ENCODE peak calls at places on chromosomes 1 and 21, in eight cellular contexts. Y is activated CD8-positive, alpha-beta memory T cell treated with anti-CD3 and anti-CD28 coated beads, Interleukin-2, amount 10 ng/mL, durations not matched to agents 7 days and 5 days; H is M059J; G is NCI-H460; A is thoracic aorta; R is astrocyte of the cerebellum; M is lower leg skin; Q is left cardiac atrium. D is an unnamed sample.

GRCh38 chr21:41601573-41602371 is 93.8 kb upstream of the TMPRSS2 start:
- DNase-seq in Y (no peak), H (peak; percentile 89), G (no peak), A (no peak), R (no peak), M (peak; percentile 46), Q (no peak), D (no peak)

GRCh38 chr1:228687562-228687961 is 47.7 kb upstream of the RHOU start:
- DNase-seq in Y (no peak), H (no peak), G (no peak), A (no peak), R (no peak), M (peak; percentile 67), Q (no peak), D (no peak)

GRCh38 chr1:15994590-15995351 is 9.3 kb upstream of the SRARP start:
- DNase-seq in Y (peak; percentile 70), H (peak; percentile 63), G (peak; percentile 43), A (no peak), R (no peak), M (no peak), Q (peak; percentile 81), D (peak; percentile 89)

GRCh38 chr1:55140546-55140983 is 74.6 kb downstream of the USP24 start:
- DNase-seq in Y (peak; percentile 86), H (peak; percentile 93), G (peak; percentile 70), A (peak; percentile 70), R (peak; percentile 89), M (peak; percentile 83), Q (peak; percentile 75), D (no peak)

GRCh38 chr1:235648407-235648907 is 1.1 kb downstream of the GNG4 start:
- DNase-seq in Y (no peak), H (peak; percentile 36), G (no peak), A (no peak), R (no peak), M (peak; percentile 83), Q (no peak), D (peak; percentile 77)

GRCh38 chr1:171172471-171172870 is 12.6 kb upstream of the FMO2 start:
- DNase-seq in Y (no peak), H (no peak), G (no peak), A (no peak), R (no peak), M (no peak), Q (no peak), D (no peak)

GRCh38 chr1:20728371-20729154 is 3.9 kb downstream of the SH2D5 start:
- DNase-seq in Y (peak; percentile 34), H (no peak), G (no peak), A (no peak), R (no peak), M (peak; percentile 66), Q (no peak), D (no peak)

GRCh38 chr21:8992731-8993174 is 1528.6 kb upstream of the TPTE start:
- DNase-seq in Y (no peak), H (no peak), G (peak; percentile 78), A (no peak), R (no peak), M (peak; percentile 81), Q (no peak), D (no peak)

GRCh38 chr1:91513160-91513559 is 12.5 kb downstream of the CDC7 start:
- DNase-seq in Y (no peak), H (no peak), G (no peak), A (no peak), R (no peak), M (no peak), Q (no peak), D (no peak)

GRCh38 chr1:46034601-46035516 is 97.6 kb downstream of the PIK3R3 start:
- DNase-seq in Y (no peak), H (no peak), G (no peak), A (no peak), R (no peak), M (no peak), Q (no peak), D (no peak)

GRCh38 chr1:115642168-115643072 is 650 bp downstream of the VANGL1 start:
- DNase-seq in Y (peak; percentile 69), H (peak; percentile 78), G (no peak), A (no peak), R (no peak), M (peak; percentile 92), Q (peak; percentile 59), D (no peak)

GRCh38 chr1:14090531-14090930 is 390.5 kb downstream of the PRDM2 start:
- DNase-seq in Y (no peak), H (no peak), G (no peak), A (no peak), R (no peak), M (no peak), Q (no peak), D (peak; percentile 51)

GRCh38 chr1:30842698-30843354 is 65.7 kb downstream of the SDC3 start:
- DNase-seq in Y (no peak), H (peak; percentile 29), G (no peak), A (no peak), R (no peak), M (no peak), Q (no peak), D (no peak)

GRCh38 chr1:100866041-100866900 is 28.4 kb downstream of the EXTL2 start:
- DNase-seq in Y (no peak), H (peak; percentile 61), G (no peak), A (no peak), R (peak; percentile 39), M (no peak), Q (no peak), D (no peak)

GRCh38 chr1:40034869-40035268 is 5.7 kb upstream of the CAP1 start:
- DNase-seq in Y (no peak), H (no peak), G (no peak), A (no peak), R (no peak), M (no peak), Q (no peak), D (no peak)

GRCh38 chr1:47438321-47439150 is 692 bp downstream of the FOXD2 start:
- DNase-seq in Y (peak; percentile 58), H (no peak), G (no peak), A (no peak), R (no peak), M (peak; percentile 87), Q (no peak), D (no peak)

GRCh38 chr1:182444497-182444896 is 5.4 kb upstream of the RGSL1 start:
- DNase-seq in Y (no peak), H (no peak), G (no peak), A (no peak), R (no peak), M (no peak), Q (no peak), D (no peak)

GRCh38 chr1:62384276-62385005 is 52.4 kb upstream of the USP1 start:
- DNase-seq in Y (no peak), H (peak; percentile 81), G (no peak), A (no peak), R (peak; percentile 89), M (peak; percentile 26), Q (no peak), D (peak; percentile 34)

GRCh38 chr1:17441265-17441992 is 2.0 kb upstream of the RCC2 start:
- DNase-seq in Y (no peak), H (peak; percentile 18), G (peak; percentile 73), A (no peak), R (no peak), M (no peak), Q (no peak), D (no peak)

D was measured in osteocyte.